ENCODE peak calls at places on chromosome 11, in seven cellular contexts. R, P, L, U, S, D and Q are unnamed samples.
A peak's percentile ranks its signal among the peaks of the same experiment; 100 is the strongest.

GRCh38 chr11:72023335-72023734 is 24.6 kb downstream of the IL18BP start:
- DNase-seq in R (no peak), P (no peak), L (no peak), U (no peak), S (no peak), D (no peak), Q (no peak)

GRCh38 chr11:45847908-45848316 is 637 bp downstream of the CRY2 start:
- DNase-seq in R (no peak), P (no peak), L (no peak), U (peak; percentile 63), S (no peak), D (peak; percentile 41), Q (peak; percentile 46)

GRCh38 chr11:105942951-105943350 is 79.1 kb downstream of the MSANTD4 start:
- DNase-seq in R (no peak), P (no peak), L (no peak), U (no peak), S (no peak), D (no peak), Q (no peak)

GRCh38 chr11:76284161-76284560 is 77.9 kb upstream of the WNT11 start:
- DNase-seq in R (no peak), P (no peak), L (no peak), U (no peak), S (no peak), D (no peak), Q (no peak)

GRCh38 chr11:81772161-81772560 is 961.5 kb downstream of the FAM181B start:
- DNase-seq in R (no peak), P (no peak), L (no peak), U (no peak), S (no peak), D (no peak), Q (no peak)

GRCh38 chr11:75474240-75474639 is 41.2 kb upstream of the KLHL35 start:
- DNase-seq in R (no peak), P (no peak), L (no peak), U (no peak), S (no peak), D (no peak), Q (no peak)

GRCh38 chr11:26522912-26523610 is 49.0 kb downstream of the MUC15 start:
- DNase-seq in R (peak; percentile 21), P (no peak), L (no peak), U (no peak), S (no peak), D (peak; percentile 32), Q (no peak)

GRCh38 chr11:44307340-44308099 is 2.4 kb downstream of the ALX4 start:
- DNase-seq in R (no peak), P (no peak), L (no peak), U (no peak), S (no peak), D (no peak), Q (no peak)

GRCh38 chr11:17145972-17146371 is 61.8 kb downstream of the PIK3C2A start:
- DNase-seq in R (no peak), P (no peak), L (no peak), U (no peak), S (no peak), D (no peak), Q (no peak)

GRCh38 chr11:61972112-61972795 is 4.8 kb upstream of the FTH1 start:
- DNase-seq in R (no peak), P (no peak), L (no peak), U (no peak), S (no peak), D (no peak), Q (no peak)

GRCh38 chr11:133618500-133618899 is 86.2 kb upstream of the OPCML start:
- DNase-seq in R (no peak), P (no peak), L (no peak), U (no peak), S (no peak), D (no peak), Q (no peak)

GRCh38 chr11:75925785-75926164 is 110.8 kb downstream of the UVRAG start:
- DNase-seq in R (no peak), P (no peak), L (no peak), U (no peak), S (no peak), D (no peak), Q (no peak)

GRCh38 chr11:125999234-125999880 is 53.5 kb downstream of the VSIG10L2 start:
- DNase-seq in R (no peak), P (no peak), L (no peak), U (no peak), S (no peak), D (no peak), Q (no peak)

GRCh38 chr11:68331338-68331947 is 19.1 kb downstream of the LRP5 start:
- DNase-seq in R (no peak), P (peak; percentile 67), L (no peak), U (no peak), S (peak; percentile 62), D (peak; percentile 88), Q (no peak)

GRCh38 chr11:123144707-123145106 is 50.3 kb downstream of the CLMP start:
- DNase-seq in R (no peak), P (no peak), L (no peak), U (peak; percentile 62), S (no peak), D (no peak), Q (no peak)

GRCh38 chr11:78350101-78350645 is 67.4 kb downstream of the GAB2 start:
- DNase-seq in R (no peak), P (no peak), L (no peak), U (peak; percentile 51), S (no peak), D (no peak), Q (no peak)

GRCh38 chr11:27963370-27963769 is 144.6 kb downstream of the KIF18A start:
- DNase-seq in R (no peak), P (no peak), L (no peak), U (no peak), S (no peak), D (no peak), Q (no peak)

GRCh38 chr11:12754582-12755250 is 80.5 kb downstream of the TEAD1 start:
- DNase-seq in R (no peak), P (no peak), L (no peak), U (no peak), S (no peak), D (no peak), Q (no peak)

GRCh38 chr11:2929880-2930704 is 872 bp upstream of the PHLDA2 start:
- DNase-seq in R (no peak), P (no peak), L (peak; percentile 81), U (peak; percentile 24), S (peak; percentile 58), D (peak; percentile 53), Q (peak; percentile 69)

GRCh38 chr11:77381749-77382693 is 80.5 kb upstream of the GDPD4 start:
- DNase-seq in R (no peak), P (no peak), L (no peak), U (no peak), S (no peak), D (no peak), Q (no peak)

GRCh38 chr11:93869830-93870229 is 19.4 kb upstream of the VSTM5 start:
- DNase-seq in R (no peak), P (no peak), L (no peak), U (no peak), S (no peak), D (no peak), Q (no peak)

GRCh38 chr11:94593030-94593429 is 25.9 kb downstream of the PIWIL4 start:
- DNase-seq in R (no peak), P (no peak), L (no peak), U (no peak), S (no peak), D (no peak), Q (no peak)

GRCh38 chr11:6357222-6357621 is 33.1 kb upstream of the SMPD1 start:
- DNase-seq in R (no peak), P (no peak), L (no peak), U (no peak), S (no peak), D (no peak), Q (no peak)

DNA sequence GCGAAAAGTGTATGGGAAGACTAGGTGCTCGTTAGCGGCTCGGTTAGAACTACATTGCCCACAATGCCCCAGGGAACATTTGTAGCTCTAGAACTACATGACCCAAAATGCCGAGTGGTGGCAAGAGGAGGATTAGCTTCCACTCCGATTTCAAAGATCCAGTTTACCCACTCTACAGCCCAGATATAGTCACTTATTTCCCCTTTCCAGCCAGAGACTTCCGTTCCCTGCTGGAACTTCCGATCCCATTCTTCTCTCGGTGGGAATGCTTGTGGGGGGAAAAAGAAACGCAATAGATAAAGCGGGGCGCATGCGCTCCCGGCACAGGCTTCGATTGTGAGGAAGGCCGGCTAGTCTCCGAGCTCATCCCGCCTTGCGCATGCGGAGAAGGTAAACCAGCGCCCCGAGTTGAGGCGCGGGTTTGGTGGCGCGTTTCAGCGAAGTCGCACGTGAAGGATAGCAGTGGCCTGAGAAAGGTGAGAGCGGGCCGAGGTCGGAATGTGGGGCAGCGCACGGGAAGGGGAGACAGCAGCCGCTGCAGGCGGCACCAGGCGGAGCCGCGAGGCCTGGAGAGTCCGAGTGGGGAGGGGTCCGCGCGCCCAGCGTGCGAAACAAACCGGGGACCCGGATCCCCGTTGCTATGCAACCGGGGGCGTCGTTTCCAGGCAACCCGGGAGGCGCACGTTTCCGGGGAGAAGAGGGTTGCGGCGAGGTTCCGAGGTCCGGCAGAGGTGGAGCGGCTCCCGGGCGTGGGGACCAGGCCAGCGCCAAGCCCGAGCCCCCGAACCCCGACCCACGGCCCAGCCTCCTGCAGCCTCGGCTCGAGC is at the start of gene TMEM109:
- DNase-seq in R (peak; percentile 60), P (peak; percentile 93), L (peak; percentile 83), U (peak; percentile 87), S (peak; percentile 92), D (peak; percentile 68), Q (peak; percentile 90)
- TF ChIP-seq POLR2A in R (no peak), P (peak; percentile 66), L (peak; percentile 37), U (no peak), S (peak; percentile 45), D (no peak), Q (peak; percentile 57)

DNA sequence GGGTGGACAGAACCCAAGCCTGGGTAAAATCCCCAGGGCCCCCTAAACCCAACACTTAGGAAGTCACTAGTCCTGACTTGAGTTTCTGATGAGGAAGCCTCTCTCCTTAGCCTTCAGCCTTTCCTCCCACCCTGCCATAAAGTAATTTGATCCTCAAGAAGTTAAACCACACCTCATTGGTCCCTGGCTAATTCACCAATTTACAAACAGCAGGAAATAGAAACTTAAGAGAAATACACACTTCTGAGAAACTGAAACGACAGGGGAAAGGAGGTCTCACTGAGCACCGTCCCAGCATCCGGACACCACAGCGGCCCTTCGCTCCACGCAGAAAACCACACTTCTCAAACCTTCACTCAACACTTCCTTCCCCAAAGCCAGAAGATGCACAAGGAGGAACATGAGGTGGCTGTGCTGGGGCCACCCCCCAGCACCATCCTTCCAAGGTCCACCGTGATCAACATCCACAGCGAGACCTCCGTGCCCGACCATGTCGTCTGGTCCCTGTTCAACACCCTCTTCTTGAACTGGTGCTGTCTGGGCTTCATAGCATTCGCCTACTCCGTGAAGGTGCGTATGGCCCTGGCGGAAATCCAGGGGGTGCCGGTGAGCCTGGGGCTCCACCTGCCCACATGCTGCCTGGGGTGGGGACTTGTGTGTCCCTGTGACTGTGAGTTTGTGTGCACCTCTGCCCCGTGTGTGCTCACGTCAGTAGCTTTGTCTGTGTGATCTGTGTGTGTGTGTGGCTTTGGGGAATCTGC is at the start of gene IFITM1:
- DNase-seq in R (no peak), P (peak; percentile 65), L (peak; percentile 68), U (no peak), S (peak; percentile 81), D (no peak), Q (peak; percentile 55)
- TF ChIP-seq POLR2A in R (no peak), P (peak; percentile 80), L (peak; percentile 95), U (no peak), S (peak; percentile 93), D (no peak), Q (peak; percentile 93)

GRCh38 chr11:33930317-33931021 is 38.6 kb upstream of the LMO2 start:
- DNase-seq in R (no peak), P (no peak), L (no peak), U (no peak), S (no peak), D (no peak), Q (peak; percentile 10)
- TF ChIP-seq POLR2A in R (no peak), P (no peak), L (no peak), U (no peak), S (no peak), D (no peak), Q (no peak)

GRCh38 chr11:57711414-57712255 is at the start of gene MED19:
- DNase-seq in R (peak; percentile 92), P (peak; percentile 83), L (peak; percentile 56), U (peak; percentile 93), S (peak; percentile 88), D (peak; percentile 93), Q (peak; percentile 89)
- TF ChIP-seq POLR2A in R (no peak), P (peak; percentile 66), L (no peak), U (no peak), S (peak; percentile 44), D (no peak), Q (peak; percentile 46)